ENCODE peak calls at places on chromosomes 6 and 20, in six cellular contexts. M is fibroblast of lung, O is hepatocyte, F is PC-3, Q is heart right ventricle, E is transverse colon. P is an unnamed sample.

GRCh38 chr20:25223179-25223661 is 24.7 kb upstream of the PYGB start:
- DNase-seq in E (peak; percentile 71), M (peak; percentile 97), F (peak; percentile 99), O (peak; percentile 84), Q (no peak), P (no peak)

GRCh38 chr6:32982084-32982701 is 13.8 kb downstream of the BRD2 start:
- DNase-seq in E (no peak), F (peak; percentile 19), M (no peak), O (no peak), Q (no peak), P (no peak)

GRCh38 chr6:45613678-45614077 is 235.9 kb upstream of the SUPT3H start:
- DNase-seq in M (no peak), E (peak; percentile 34), O (peak; percentile 59), F (no peak), Q (no peak), P (no peak)

GRCh38 chr6:43447604-43448003 is 7.7 kb downstream of the DLK2 start:
- DNase-seq in M (no peak), Q (no peak), E (no peak), F (no peak), O (no peak), P (no peak)

GRCh38 chr20:53133134-53133533 is 161.0 kb downstream of the TSHZ2 start:
- DNase-seq in O (no peak), F (no peak), Q (no peak), M (peak; percentile 34), E (no peak), P (no peak)

GRCh38 chr6:34463299-34463698 is 2.6 kb upstream of the PACSIN1 start:
- DNase-seq in M (no peak), O (no peak), F (no peak), Q (no peak), E (no peak), P (no peak)

GRCh38 chr20:58131111-58131510 is 97.3 kb downstream of the ANKRD60 start:
- DNase-seq in F (peak; percentile 30), Q (no peak), O (no peak), M (peak; percentile 64), E (no peak), P (no peak)

GRCh38 chr20:62843656-62844055 is 18.0 kb downstream of the TCFL5 start:
- DNase-seq in M (no peak), E (no peak), O (no peak), Q (no peak), F (peak; percentile 67), P (no peak)

GRCh38 chr6:137488736-137489409 is 5.3 kb downstream of the OLIG3 start:
- DNase-seq in Q (no peak), M (no peak), F (no peak), E (no peak), O (no peak), P (no peak)

GRCh38 chr6:127176175-127176574 is 57.7 kb downstream of the RSPO3 start:
- DNase-seq in O (no peak), F (no peak), E (no peak), M (peak; percentile 75), Q (no peak), P (no peak)

GRCh38 chr20:17676942-17677341 is 5.1 kb downstream of the RRBP1 start:
- DNase-seq in E (no peak), O (no peak), F (no peak), M (no peak), Q (no peak), P (no peak)

GRCh38 chr20:34647737-34648136 is 29.2 kb downstream of the PIGU start:
- DNase-seq in E (no peak), F (no peak), M (no peak), Q (no peak), O (no peak), P (no peak)

GRCh38 chr20:634526-634925 is 18.5 kb downstream of the SRXN1 start:
- DNase-seq in F (no peak), Q (no peak), O (no peak), M (no peak), E (no peak), P (no peak)

GRCh38 chr6:52994031-52994788 is 874 bp downstream of the GSTA4 start:
- DNase-seq in E (peak; percentile 19), F (peak; percentile 47), O (peak; percentile 45), Q (peak; percentile 20), M (peak; percentile 57), P (no peak)

GRCh38 chr6:108127826-108128225 is 38.0 kb upstream of the NR2E1 start:
- DNase-seq in O (peak; percentile 71), Q (no peak), F (peak; percentile 87), M (no peak), E (no peak), P (no peak)

GRCh38 chr20:50315811-50316551 is 125.4 kb downstream of the CEBPB start:
- DNase-seq in E (peak; percentile 2), M (no peak), O (no peak), Q (no peak), F (no peak), P (no peak)

DNA sequence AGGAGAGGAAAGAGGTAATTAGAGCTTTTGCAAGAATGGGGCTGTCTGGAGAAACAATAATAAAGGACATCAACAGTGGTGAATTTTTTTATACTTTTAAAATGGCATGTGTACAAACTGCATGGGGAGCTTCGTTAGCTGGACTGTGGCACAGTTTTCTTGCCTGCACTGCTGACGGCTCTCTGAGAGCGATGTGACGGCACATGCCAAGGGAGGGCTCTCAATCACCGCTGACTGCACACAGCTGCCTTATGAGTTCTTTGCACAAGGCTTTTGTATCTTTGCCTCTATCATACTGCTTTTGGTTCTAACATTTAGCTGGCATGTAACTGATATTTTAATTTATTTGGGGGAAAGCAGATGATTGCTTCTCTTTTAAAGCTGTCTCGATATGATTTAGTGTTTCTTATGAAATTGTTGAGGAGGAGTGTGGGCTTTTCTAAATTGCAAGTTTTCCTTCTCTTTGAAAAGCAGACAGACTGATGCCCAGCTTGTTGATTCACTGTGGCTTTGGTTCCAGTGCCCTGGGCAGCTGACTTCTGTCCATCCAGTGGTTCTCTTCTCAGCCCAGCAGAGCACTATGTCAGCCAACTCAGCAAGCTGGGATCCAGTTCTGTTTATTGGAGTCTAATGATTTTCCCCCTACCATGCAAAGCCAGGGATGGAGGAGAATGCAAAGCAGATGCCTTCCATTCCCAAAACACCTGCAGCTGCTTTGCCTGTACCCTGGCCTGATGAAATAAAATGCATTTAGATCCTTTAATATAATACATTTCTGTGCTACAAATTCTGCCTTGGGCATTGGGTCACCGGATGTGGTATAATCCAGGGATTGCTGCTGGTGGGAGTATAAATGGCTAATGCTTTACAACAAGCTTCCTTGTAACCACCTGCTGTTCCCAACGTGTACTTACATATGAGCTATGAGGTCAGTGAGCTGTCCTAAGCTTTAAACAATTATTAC is 323.9 kb downstream of the ZFAND3 start:
- DNase-seq in O (no peak), Q (no peak), E (no peak), F (no peak), M (no peak), P (no peak)
- H3K4me3 ChIP-seq in O (no peak overlapping the region), Q (no peak overlapping the region), E (no peak overlapping the region), F (no peak overlapping the region), M (no peak overlapping the region), P (no peak overlapping the region)

GRCh38 chr6:38078671-38079070 is 259.1 kb downstream of the ZFAND3 start:
- DNase-seq in M (peak; percentile 18), Q (no peak), F (peak; percentile 51), E (no peak), O (no peak), P (no peak)

GRCh38 chr6:38079107-38079506 is 259.6 kb downstream of the ZFAND3 start:
- DNase-seq in Q (no peak), E (no peak), O (no peak), M (no peak), F (no peak), P (no peak)

GRCh38 chr6:38080349-38080748 is 260.8 kb downstream of the ZFAND3 start:
- DNase-seq in M (peak; percentile 43), Q (no peak), O (no peak), F (peak; percentile 88), E (no peak), P (no peak)

GRCh38 chr6:38079537-38079936 is 260.0 kb downstream of the ZFAND3 start:
- DNase-seq in F (no peak), M (no peak), Q (no peak), O (no peak), E (no peak), P (no peak)

GRCh38 chr6:38080889-38081288 is 261.4 kb downstream of the ZFAND3 start:
- DNase-seq in M (peak; percentile 15), Q (no peak), F (peak; percentile 93), E (no peak), O (peak; percentile 19), P (no peak)
- H3K27ac ChIP-seq in M (no peak overlapping the region), Q (no peak overlapping the region), F (peak overlapping the region; percentile 95), E (peak overlapping the region; percentile 59), O (peak overlapping the region; percentile 20), P (no peak overlapping the region)

DNA sequence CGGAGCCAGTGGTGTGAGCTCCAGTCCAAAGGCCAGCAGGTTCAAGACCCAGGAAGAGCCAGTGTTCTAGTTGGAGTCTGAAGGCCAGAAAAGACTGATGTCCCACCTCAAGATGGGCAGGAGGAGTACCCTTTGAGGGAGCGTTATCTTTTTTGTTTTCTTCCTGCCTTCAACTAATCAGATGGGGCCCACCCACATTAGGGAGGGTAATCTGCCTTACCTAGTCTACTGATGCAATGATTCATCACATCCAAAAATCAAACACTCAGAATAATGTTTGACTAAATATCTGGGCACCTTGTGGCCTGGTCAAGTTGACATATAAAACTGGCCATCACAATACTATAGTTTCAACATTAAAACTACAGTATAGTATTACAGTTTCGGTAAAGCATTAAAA is 19.7 kb downstream of the ZKSCAN3 start:
- DNase-seq in M (no peak), F (no peak), Q (no peak), O (no peak), E (no peak), P (no peak)
- H3K4me3 ChIP-seq in M (no peak overlapping the region), F (no peak overlapping the region), Q (no peak overlapping the region), O (no peak overlapping the region), E (no peak overlapping the region), P (no peak overlapping the region)

DNA sequence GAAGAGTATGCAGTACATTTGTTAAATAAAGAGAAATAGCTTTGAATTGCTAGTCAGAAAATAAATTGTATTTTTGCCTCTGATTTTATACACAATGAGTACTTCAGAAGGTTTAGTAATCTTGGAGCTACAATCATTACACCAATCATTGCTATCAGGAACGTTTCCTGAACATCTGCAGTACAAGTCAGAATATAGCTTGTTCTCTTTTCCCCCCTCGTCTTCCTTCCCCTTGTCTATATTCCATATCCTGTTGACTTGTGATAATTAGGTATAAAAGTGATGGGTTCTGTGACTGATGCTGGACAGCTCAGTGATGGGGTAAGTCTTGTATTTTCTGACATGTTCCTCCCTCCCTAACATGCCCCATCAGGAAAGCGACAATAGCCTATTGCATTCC is 94.0 kb downstream of the AHI1 start:
- DNase-seq in Q (no peak), F (no peak), M (no peak), O (no peak), E (no peak), P (no peak)
- H3K27ac ChIP-seq in Q (no peak overlapping the region), F (no peak overlapping the region), M (no peak overlapping the region), O (no peak overlapping the region), E (no peak overlapping the region), P (no peak overlapping the region)

DNA sequence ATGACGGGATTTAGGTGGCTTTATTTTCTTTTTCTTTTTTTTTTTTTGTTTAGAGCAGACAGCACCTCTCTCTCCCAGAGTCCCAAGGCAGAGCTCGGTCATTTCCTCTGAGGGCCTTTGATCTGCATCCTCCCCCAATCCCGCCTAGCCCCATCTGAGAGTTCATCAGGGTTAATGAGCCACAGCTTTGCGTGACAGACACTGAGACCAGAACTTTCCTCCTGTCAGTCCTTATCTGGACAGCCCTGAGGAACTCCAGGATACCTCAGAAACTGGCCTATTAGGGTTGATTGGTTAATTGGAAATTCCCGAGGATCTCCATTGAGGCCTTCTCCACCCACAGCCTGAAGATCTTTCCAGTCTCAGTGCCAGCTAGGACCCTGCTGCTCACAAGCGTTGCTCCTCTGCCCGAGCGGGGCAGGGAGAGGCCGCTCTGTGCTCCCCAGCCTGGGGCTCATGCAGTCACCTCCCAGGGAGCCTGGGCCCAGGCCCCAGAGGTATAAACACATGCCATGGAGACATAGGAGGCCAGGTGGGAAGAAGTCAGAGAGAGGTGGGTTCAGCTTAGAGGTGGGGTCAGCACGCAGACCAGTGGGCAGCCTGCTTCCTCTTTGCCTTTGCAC is 1.4 kb upstream of the LRRN4 start:
- DNase-seq in M (no peak), Q (no peak), E (no peak), F (no peak), O (no peak), P (no peak)
- H3K4me3 ChIP-seq in M (no peak overlapping the region), Q (no peak overlapping the region), E (no peak overlapping the region), F (no peak overlapping the region), O (no peak overlapping the region), P (no peak overlapping the region)